ENCODE peak calls at places on chromosome 14, in four cellular contexts. X, R, U and A are unnamed samples.

GRCh38 chr14:93184391-93185332 is at the start of the genes LYSET and MOAP1:
- DNase-seq in X (peak; percentile 76), R (peak; percentile 72), U (peak; percentile 90), A (peak; percentile 44)

GRCh38 chr14:26323781-26324363 is 274.0 kb downstream of the NOVA1 start:
- DNase-seq in X (peak; percentile 93), R (no peak), U (no peak), A (no peak)

GRCh38 chr14:68145539-68145938 is 326.0 kb downstream of the RAD51B start:
- DNase-seq in X (no peak), R (no peak), U (no peak), A (no peak)

GRCh38 chr14:101482066-101482465 is 79.2 kb upstream of the DIO3 start:
- DNase-seq in X (no peak), R (no peak), U (no peak), A (no peak)

GRCh38 chr14:93880025-93880820 is 46.9 kb upstream of the FAM181A start:
- DNase-seq in X (no peak), R (no peak), U (no peak), A (peak; percentile 48)

GRCh38 chr14:99315197-99315596 is 43.2 kb upstream of the BCL11B start:
- DNase-seq in X (no peak), R (no peak), U (no peak), A (no peak)

GRCh38 chr14:64656986-64657385 is 47.2 kb upstream of the PLEKHG3 start:
- DNase-seq in X (no peak), R (no peak), U (no peak), A (no peak)

GRCh38 chr14:76782115-76782884 is 21.0 kb downstream of the VASH1 start:
- DNase-seq in X (no peak), R (no peak), U (no peak), A (no peak)

GRCh38 chr14:64611358-64612020 is 61.7 kb downstream of the PPP1R36 start:
- DNase-seq in X (peak; percentile 24), R (no peak), U (no peak), A (peak; percentile 12)